ENCODE peak calls at places on chromosomes 11 and 22, in nine cellular contexts. G, L, Y, O, P, K, S, B and Q are unnamed samples.

GRCh38 chr11:126115253-126115540 is 52.5 kb upstream of the CDON start:
- DNase-seq in G (no peak), L (no peak), Y (peak; percentile 51), O (peak; percentile 98), P (no peak), K (no peak), S (no peak), B (peak; percentile 95), Q (no peak)

GRCh38 chr11:33668951-33669596 is 31.6 kb downstream of the C11orf91 start:
- DNase-seq in G (no peak), L (no peak), Y (no peak), O (no peak), P (no peak), K (no peak), S (no peak), B (no peak), Q (no peak)

GRCh38 chr11:65554842-65555395 is 3.2 kb downstream of the LTBP3 start:
- DNase-seq in G (no peak), L (no peak), Y (no peak), O (no peak), P (no peak), K (no peak), S (no peak), B (no peak), Q (no peak)

GRCh38 chr11:62129610-62130497 is 6.0 kb downstream of the INCENP start:
- DNase-seq in G (no peak), L (no peak), Y (no peak), O (no peak), P (no peak), K (no peak), S (peak; percentile 42), B (no peak), Q (no peak)

GRCh38 chr11:33500865-33501479 is 199.7 kb downstream of the C11orf91 start:
- DNase-seq in G (peak; percentile 31), L (peak; percentile 25), Y (peak; percentile 44), O (no peak), P (no peak), K (no peak), S (no peak), B (no peak), Q (no peak)

GRCh38 chr22:37019309-37020191 is at the start of the genes MPST and TST:
- DNase-seq in G (peak; percentile 45), L (peak; percentile 49), Y (peak; percentile 96), O (peak; percentile 43), P (peak; percentile 79), K (peak; percentile 22), S (peak; percentile 70), B (peak; percentile 60), Q (peak; percentile 18)

GRCh38 chr11:12950681-12951080 is 58.4 kb upstream of the RASSF10 start:
- DNase-seq in G (no peak), L (no peak), Y (no peak), O (no peak), P (peak; percentile 7), K (no peak), S (no peak), B (no peak), Q (no peak)

GRCh38 chr22:45170001-45170466 is 6.3 kb downstream of the NUP50 start:
- DNase-seq in G (peak; percentile 13), L (no peak), Y (no peak), O (no peak), P (no peak), K (no peak), S (peak; percentile 67), B (no peak), Q (no peak)

GRCh38 chr11:45388472-45388871 is 102.3 kb upstream of the SYT13 start:
- DNase-seq in G (no peak), L (no peak), Y (no peak), O (no peak), P (no peak), K (no peak), S (no peak), B (no peak), Q (no peak)

GRCh38 chr11:31769241-31769640 is 41.9 kb downstream of the PAX6 start:
- DNase-seq in G (no peak), L (no peak), Y (no peak), O (no peak), P (no peak), K (no peak), S (no peak), B (no peak), Q (no peak)

GRCh38 chr22:39988386-39989114 is 6.2 kb upstream of the FAM83F start:
- DNase-seq in G (no peak), L (no peak), Y (no peak), O (no peak), P (no peak), K (no peak), S (no peak), B (no peak), Q (no peak)

GRCh38 chr11:33554219-33554618 is 146.4 kb downstream of the C11orf91 start:
- DNase-seq in G (no peak), L (no peak), Y (no peak), O (no peak), P (no peak), K (no peak), S (no peak), B (no peak), Q (no peak)